ENCODE peak calls at places on chromosomes 1 and 21, in four cellular contexts. T, W, Q and O are unnamed samples.

GRCh38 chr1:244439391-244440032 is 12.2 kb downstream of the ADSS2 start:
- DNase-seq in T (no peak), Q (peak), W (no peak), O (no peak)

GRCh38 chr1:26889580-26890466 is at the start of gene GPN2:
- DNase-seq in T (peak), Q (peak), W (peak), O (peak)

GRCh38 chr1:222777977-222778376 is 36.9 kb upstream of the DISP1 start:
- DNase-seq in W (no peak), Q (no peak), T (no peak), O (no peak)

GRCh38 chr1:27237112-27237511 is 2.7 kb downstream of the WDTC1 start:
- DNase-seq in T (no peak), Q (no peak), W (no peak), O (no peak)

GRCh38 chr1:91594383-91595065 is 93.9 kb downstream of the CDC7 start:
- DNase-seq in W (no peak), T (no peak), Q (no peak), O (no peak)

GRCh38 chr1:169877800-169878491 is 15.8 kb downstream of the SCYL3 start:
- DNase-seq in W (no peak), T (no peak), Q (no peak), O (no peak)

GRCh38 chr1:227437495-227438008 is 119.3 kb upstream of the CDC42BPA start:
- DNase-seq in Q (peak), W (no peak), T (no peak), O (no peak)

GRCh38 chr1:86706018-86706417 is 1.6 kb downstream of the SH3GLB1 start:
- DNase-seq in W (no peak), Q (no peak), T (no peak), O (no peak)

GRCh38 chr1:192749349-192749748 is 59.5 kb upstream of the RGS2 start:
- DNase-seq in Q (no peak), W (no peak), T (no peak), O (no peak)

GRCh38 chr1:54379481-54380284 is 26.5 kb downstream of the SSBP3 start:
- DNase-seq in Q (peak), T (peak), W (no peak), O (no peak)

GRCh38 chr1:169894424-169895145 is 889 bp upstream of the SCYL3 start:
- DNase-seq in T (no peak), W (no peak), Q (no peak), O (no peak)

GRCh38 chr1:1120096-1120495 is 4.2 kb upstream of the C1orf159 start:
- DNase-seq in T (no peak), W (no peak), Q (no peak), O (no peak)

DNA sequence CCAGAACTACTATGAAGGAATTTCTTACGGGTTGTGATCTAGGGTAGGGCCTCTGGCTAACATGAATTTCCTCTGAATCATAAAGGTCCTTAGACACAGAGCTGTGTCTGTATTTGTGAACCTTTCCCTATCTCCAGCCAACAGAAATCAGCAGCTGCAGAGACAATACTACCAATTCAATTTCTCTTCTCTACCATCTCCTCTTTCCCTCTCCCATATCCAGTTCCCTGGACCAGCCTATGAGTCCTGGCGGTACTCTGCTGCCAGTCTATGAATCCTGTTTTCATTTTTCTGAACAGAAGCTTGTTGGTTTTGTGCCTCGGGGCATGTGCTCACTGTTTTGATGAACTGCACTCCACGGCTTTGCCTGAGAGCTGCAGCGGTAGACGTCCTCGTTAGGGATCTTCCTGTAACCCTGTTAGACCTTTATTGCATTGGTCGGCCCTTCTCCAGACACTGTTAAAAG is 458.0 kb upstream of the VAMP3 start:
- DNase-seq in T (no peak), W (no peak), Q (no peak), O (no peak)
- H3K27ac ChIP-seq in T (no peak), W (no peak), Q (no peak), O (no peak)

GRCh38 chr1:202802998-202803932 is 5.0 kb downstream of the KDM5B start:
- DNase-seq in W (no peak), Q (peak), T (no peak), O (peak)
- H3K27ac ChIP-seq in W (no peak), Q (peak), T (no peak), O (no peak)

GRCh38 chr1:200740291-200741212 is 1.9 kb downstream of the CAMSAP2 start:
- DNase-seq in W (no peak), T (no peak), Q (no peak), O (no peak)
- H3K27ac ChIP-seq in W (peak), T (peak), Q (no peak), O (peak)

GRCh38 chr21:28174006-28174405 is 818.7 kb downstream of the LTN1 start:
- DNase-seq in W (no peak), T (no peak), Q (no peak), O (no peak)
- H3K27ac ChIP-seq in W (no peak), T (no peak), Q (no peak), O (no peak)

GRCh38 chr1:162253790-162254189 is 122.9 kb downstream of the SPATA46 start:
- DNase-seq in T (no peak), Q (no peak), W (no peak), O (no peak)

GRCh38 chr1:162248854-162249535 is 127.7 kb downstream of the SPATA46 start:
- DNase-seq in W (no peak), Q (peak), T (no peak), O (no peak)

GRCh38 chr1:162252209-162252608 is 124.4 kb downstream of the SPATA46 start:
- DNase-seq in T (no peak), Q (no peak), W (no peak), O (no peak)

GRCh38 chr1:162251102-162251501 is 125.6 kb downstream of the SPATA46 start:
- DNase-seq in T (no peak), W (no peak), Q (no peak), O (no peak)

GRCh38 chr1:162250004-162250730 is 126.5 kb downstream of the SPATA46 start:
- DNase-seq in W (no peak), Q (peak), T (no peak), O (no peak)
- H3K27ac ChIP-seq in W (no peak), Q (peak), T (no peak), O (no peak)